ENCODE peak calls at places on chromosomes 2 and 18, in four cellular contexts. S is GM12878, W is HCT116, E is H1. T is an unnamed sample. For H3K4me1, the result is how much of the 10 kb centered on the place peaks cover.

GRCh38 chr2:27925640-27926472 is 35.3 kb downstream of the BABAM2 start:
- DNase-seq in S (no peak), W (no peak), E (no peak), T (no peak)

GRCh38 chr2:136874258-136874657 is 108.9 kb downstream of the THSD7B start:
- DNase-seq in S (no peak), W (no peak), E (no peak), T (peak)

GRCh38 chr2:242030226-242030575 is 160.7 kb downstream of the RTP5 start:
- DNase-seq in S (no peak), W (no peak), E (peak), T (no peak)

GRCh38 chr2:142557391-142557790 is 320.1 kb upstream of the KYNU start:
- DNase-seq in S (no peak), W (no peak), E (no peak), T (no peak)

GRCh38 chr18:49534846-49535601 is 26.8 kb upstream of the LIPG start:
- DNase-seq in S (no peak), W (no peak), E (no peak), T (no peak)

GRCh38 chr18:13440277-13441248 is 222.0 kb downstream of the LDLRAD4 start:
- DNase-seq in S (no peak), W (no peak), E (no peak), T (no peak)

GRCh38 chr2:213152065-213152794 is 818 bp upstream of the IKZF2 start:
- DNase-seq in S (no peak), W (peak), E (no peak), T (peak)

GRCh38 chr2:37876227-37876626 is 48.9 kb upstream of the RMDN2 start:
- DNase-seq in S (no peak), W (no peak), E (no peak), T (no peak)

GRCh38 chr2:207230261-207231105 is 64.7 kb upstream of the KLF7 start:
- DNase-seq in S (no peak), W (peak), E (peak), T (no peak)

GRCh38 chr2:183998041-183998796 is 600.1 kb upstream of the ZNF804A start:
- DNase-seq in S (peak), W (no peak), E (no peak), T (no peak)

GRCh38 chr2:183991973-183992372 is 606.4 kb upstream of the ZNF804A start:
- DNase-seq in S (no peak), W (no peak), E (no peak), T (no peak)

GRCh38 chr2:183996825-183997823 is 601.2 kb upstream of the ZNF804A start:
- DNase-seq in S (no peak), W (no peak), E (no peak), T (no peak)

GRCh38 chr2:183995632-183996031 is 602.7 kb upstream of the ZNF804A start:
- DNase-seq in S (no peak), W (no peak), E (no peak), T (no peak)

DNA sequence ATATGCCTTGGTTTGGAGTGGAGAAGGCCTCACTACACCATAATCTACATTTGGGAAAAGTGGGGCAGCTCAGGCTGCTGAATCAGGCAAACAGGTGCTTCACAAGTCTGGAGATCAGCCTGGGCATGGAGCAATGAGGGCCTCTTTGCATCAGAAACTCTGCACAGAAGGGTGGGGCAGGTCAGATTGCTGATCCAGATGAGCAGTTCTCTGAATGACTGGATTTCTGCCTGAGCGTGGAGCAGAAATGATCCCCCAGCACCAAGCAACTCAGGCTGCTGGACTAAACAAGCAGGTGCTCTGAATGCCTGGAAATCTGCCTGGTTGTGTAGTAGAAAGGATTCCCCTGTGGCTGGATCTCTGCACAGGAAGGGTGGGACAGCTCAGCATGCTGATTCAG is 605.3 kb upstream of the ZNF804A start:
- DNase-seq in S (no peak), W (no peak), E (no peak), T (no peak)
- H3K4me1 ChIP-seq in S (under half), W (under half), E (under half), T (under half)

GRCh38 chr2:138504546-138505239 is 3.1 kb downstream of the SPOPL start:
- DNase-seq in S (no peak), W (no peak), E (no peak), T (no peak)

GRCh38 chr2:138510319-138510718 is 8.7 kb downstream of the SPOPL start:
- DNase-seq in S (no peak), W (no peak), E (no peak), T (no peak)

GRCh38 chr2:138504092-138504491 is 2.5 kb downstream of the SPOPL start:
- DNase-seq in S (no peak), W (no peak), E (no peak), T (no peak)

GRCh38 chr2:138503652-138504051 is 2.1 kb downstream of the SPOPL start:
- DNase-seq in S (no peak), W (no peak), E (no peak), T (no peak)

DNA sequence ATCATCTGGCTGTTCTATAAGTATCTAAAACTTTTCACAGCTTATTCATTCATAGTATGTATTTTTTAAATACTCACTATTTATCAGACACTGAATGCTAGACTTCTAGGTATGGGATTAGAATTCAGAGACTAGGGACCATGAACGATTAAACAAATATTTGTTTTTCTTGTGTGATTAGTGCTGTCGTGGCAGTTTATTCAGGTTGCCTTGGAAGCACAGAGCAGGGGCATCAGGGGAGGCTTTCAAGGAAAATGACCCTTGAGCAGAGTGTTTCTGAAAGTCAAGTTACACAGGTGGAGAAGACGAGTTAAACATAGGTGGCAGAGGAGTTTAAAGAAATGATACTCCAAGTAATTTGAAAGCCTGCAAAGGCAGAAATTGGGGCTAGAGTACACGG is 5.7 kb downstream of the SPOPL start:
- DNase-seq in S (no peak), W (no peak), E (no peak), T (no peak)
- TF ChIP-seq ZNF274 in S (no peak), W (no peak), E (no peak), T (no peak)

GRCh38 chr2:85434677-85435076 is 16.2 kb downstream of the SH2D6 start:
- DNase-seq in S (no peak), W (no peak), E (no peak), T (no peak)
- H3K9ac ChIP-seq in S (no peak), W (no peak), E (no peak), T (no peak)

GRCh38 chr2:230864605-230865323 is at the start of gene ITM2C:
- DNase-seq in S (no peak), W (peak), E (peak), T (no peak)

GRCh38 chr2:230864122-230864604 is 579 bp upstream of the ITM2C start:
- DNase-seq in S (no peak), W (no peak), E (no peak), T (no peak)

GRCh38 chr2:230866704-230867561 is 2.2 kb downstream of the ITM2C start:
- DNase-seq in S (no peak), W (no peak), E (peak), T (no peak)

GRCh38 chr2:230865324-230865765 is 603 bp downstream of the ITM2C start:
- DNase-seq in S (no peak), W (no peak), E (peak), T (no peak)

GRCh38 chr2:230865766-230866703 is 1.3 kb downstream of the ITM2C start:
- DNase-seq in S (no peak), W (no peak), E (peak), T (no peak)
- H3K4me1 ChIP-seq in S (under half), W (under half), E (half or more), T (under half)

GRCh38 chr2:208252766-208253492 is 1.9 kb downstream of the IDH1 start:
- DNase-seq in S (no peak), W (no peak), E (no peak), T (no peak)

GRCh38 chr2:208251098-208251497 is 3.8 kb downstream of the IDH1 start:
- DNase-seq in S (no peak), W (no peak), E (no peak), T (no peak)

GRCh38 chr2:208249241-208249640 is 5.6 kb downstream of the IDH1 start:
- DNase-seq in S (no peak), W (no peak), E (no peak), T (no peak)

GRCh38 chr2:208248601-208249000 is 6.3 kb downstream of the IDH1 start:
- DNase-seq in S (no peak), W (no peak), E (no peak), T (no peak)

DNA sequence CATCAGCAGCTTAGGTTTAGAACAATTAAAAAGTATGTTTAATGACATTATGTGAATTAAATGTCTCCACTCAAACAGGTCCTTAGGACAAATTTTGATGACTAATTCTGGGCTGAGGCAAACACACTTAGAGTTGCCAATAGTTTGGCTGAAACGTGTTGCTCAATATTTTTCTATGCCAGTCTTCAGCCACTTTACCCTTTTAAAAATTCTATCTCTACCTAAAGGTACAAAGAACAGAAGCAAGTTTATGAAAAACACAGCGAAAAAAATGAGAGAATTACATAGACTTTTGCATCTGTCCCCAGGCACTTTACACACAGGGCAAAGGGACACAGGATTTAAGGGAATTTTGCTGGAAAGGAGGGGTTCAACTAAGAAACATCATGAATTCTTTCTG is 4.5 kb downstream of the IDH1 start:
- DNase-seq in S (no peak), W (no peak), E (no peak), T (no peak)
- TF ChIP-seq ZNF274 in S (no peak), W (no peak), E (no peak), T (no peak)

GRCh38 chr2:200909958-200910357 is 20.8 kb downstream of the NIF3L1 start:
- DNase-seq in S (no peak), W (no peak), E (no peak), T (no peak)

DNA sequence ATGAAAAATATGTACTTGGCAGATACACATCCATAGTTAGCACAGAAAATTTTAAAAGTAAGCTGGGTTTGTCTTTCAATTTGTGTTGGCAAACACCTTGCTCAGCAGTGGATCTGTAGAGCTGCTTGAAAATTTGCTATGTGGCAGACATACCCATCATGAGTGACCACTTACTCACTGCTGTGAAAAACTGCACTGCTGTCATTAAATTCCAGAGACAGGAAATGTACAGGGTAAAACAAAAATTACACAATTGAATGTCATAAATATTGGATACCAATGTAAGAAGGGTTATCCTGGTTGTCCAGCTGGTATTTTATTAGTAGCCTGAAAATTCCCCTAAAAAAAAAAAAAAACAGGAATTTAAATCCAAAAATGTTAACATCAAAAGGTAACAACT is 24.5 kb downstream of the NIF3L1 start:
- DNase-seq in S (no peak), W (no peak), E (no peak), T (no peak)
- H3K9ac ChIP-seq in S (no peak), W (no peak), E (no peak), T (no peak)

GRCh38 chr2:120864981-120865380 is 129.3 kb downstream of the GLI2 start:
- DNase-seq in S (no peak), W (no peak), E (no peak), T (no peak)

GRCh38 chr2:120866483-120867140 is 130.9 kb downstream of the GLI2 start:
- DNase-seq in S (no peak), W (no peak), E (no peak), T (no peak)

GRCh38 chr2:120867290-120868231 is 131.9 kb downstream of the GLI2 start:
- DNase-seq in S (no peak), W (no peak), E (peak), T (peak)

GRCh38 chr2:120865656-120866055 is 130.0 kb downstream of the GLI2 start:
- DNase-seq in S (no peak), W (no peak), E (no peak), T (no peak)

GRCh38 chr2:120866071-120866470 is 130.4 kb downstream of the GLI2 start:
- DNase-seq in S (no peak), W (no peak), E (no peak), T (no peak)
- H3K4me1 ChIP-seq in S (under half), W (under half), E (under half), T (under half)

GRCh38 chr18:42883177-42883576 is 232.3 kb downstream of the RIT2 start:
- DNase-seq in S (no peak), W (no peak), E (no peak), T (no peak)

DNA sequence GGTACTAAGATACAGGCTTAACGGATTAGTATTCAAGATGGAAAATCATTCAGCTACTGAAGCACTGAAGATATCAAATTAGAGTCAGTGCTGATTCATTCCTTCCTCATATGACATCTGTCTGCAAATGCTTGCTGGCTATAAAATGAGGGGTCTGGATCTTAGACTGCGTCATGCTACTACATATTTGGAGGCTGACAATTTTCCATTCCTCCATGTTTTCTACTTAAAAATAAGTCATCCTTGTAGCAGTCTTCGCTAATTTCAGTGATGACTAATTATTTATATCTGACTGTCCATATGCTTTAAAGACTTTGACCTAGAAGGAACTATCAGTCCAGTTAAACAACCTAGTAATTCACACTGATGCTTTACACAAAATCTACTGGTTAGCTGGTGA is 233.3 kb downstream of the RIT2 start:
- DNase-seq in S (no peak), W (no peak), E (no peak), T (no peak)
- TF ChIP-seq ZNF274 in S (no peak), W (no peak), E (no peak), T (no peak)

DNA sequence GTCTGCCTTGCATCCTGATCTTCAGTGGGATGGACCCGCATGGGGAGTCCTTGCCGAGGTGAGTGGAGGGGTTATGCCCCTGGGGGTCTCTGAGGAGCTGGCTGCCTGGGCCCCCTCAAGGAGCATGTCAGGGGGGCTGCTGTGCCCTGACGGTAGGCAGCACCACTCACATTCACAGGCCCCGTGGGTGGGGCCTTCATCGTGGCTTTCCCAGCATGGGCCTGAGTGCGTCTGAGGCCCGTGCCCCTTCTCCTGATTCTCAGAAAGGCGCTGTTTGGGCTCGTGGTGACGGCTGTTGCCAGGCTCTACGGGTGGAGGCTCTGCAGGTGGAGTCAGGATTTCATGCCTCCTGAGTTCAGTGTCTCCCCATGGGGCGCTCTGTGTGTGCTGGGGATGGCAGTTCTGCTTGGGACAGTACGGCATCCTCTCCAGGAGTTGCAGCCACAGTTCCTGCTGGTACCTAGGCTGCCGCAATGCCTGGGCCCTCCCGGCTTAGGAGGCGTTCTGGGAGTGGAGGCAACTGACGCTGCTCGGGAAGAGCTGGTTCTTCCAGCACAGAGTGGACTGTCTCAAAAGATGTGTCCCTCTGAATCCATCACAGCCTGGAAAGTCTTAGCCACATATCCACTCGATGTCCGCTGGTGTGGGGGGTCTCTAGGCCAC is 57.3 kb downstream of the NTSR2 start:
- DNase-seq in S (no peak), W (no peak), E (no peak), T (no peak)
- H3K9ac ChIP-seq in S (no peak), W (no peak), E (no peak), T (no peak)